ENCODE peak calls at places on chromosomes 11 and 22, in six cellular contexts. One of them, this sample, is unnamed.

GRCh38 chr22:35434061-35434750 is 34.3 kb downstream of the MCM5 start:
- DNase-seq in HepG2: no peak
- DNase-seq in K562: peak; percentile 39
- DNase-seq in GM12878: no peak
- DNase-seq in A549: no peak
- DNase-seq in HEK293T: no peak
- DNase-seq in this sample: no peak

GRCh38 chr11:118002010-118002540 is 15.9 kb downstream of the IL10RA start:
- DNase-seq in HepG2: no peak
- DNase-seq in K562: peak; percentile 57
- DNase-seq in HEK293T: no peak
- DNase-seq in GM12878: no peak
- DNase-seq in A549: no peak
- DNase-seq in this sample: no peak

GRCh38 chr11:46290598-46291309 is 13.3 kb downstream of the CREB3L1 start:
- DNase-seq in HEK293T: peak; percentile 37
- DNase-seq in K562: peak; percentile 91
- DNase-seq in A549: peak; percentile 56
- DNase-seq in GM12878: no peak
- DNase-seq in HepG2: no peak
- DNase-seq in this sample: peak; percentile 98

GRCh38 chr11:75920886-75921285 is 105.9 kb downstream of the UVRAG start:
- DNase-seq in A549: no peak
- DNase-seq in GM12878: no peak
- DNase-seq in HepG2: no peak
- DNase-seq in K562: no peak
- DNase-seq in HEK293T: no peak
- DNase-seq in this sample: no peak

GRCh38 chr11:44766112-44766971 is 39.6 kb downstream of the TSPAN18 start:
- DNase-seq in GM12878: no peak
- DNase-seq in K562: no peak
- DNase-seq in HEK293T: peak; percentile 21
- DNase-seq in HepG2: no peak
- DNase-seq in A549: no peak
- DNase-seq in this sample: peak; percentile 93

GRCh38 chr11:123231263-123231662 is 36.2 kb upstream of the CLMP start:
- DNase-seq in HEK293T: no peak
- DNase-seq in K562: no peak
- DNase-seq in GM12878: no peak
- DNase-seq in HepG2: peak; percentile 28
- DNase-seq in A549: peak; percentile 72
- DNase-seq in this sample: peak; percentile 86

GRCh38 chr11:134758342-134758931 is 346.4 kb upstream of the B3GAT1 start:
- DNase-seq in K562: no peak
- DNase-seq in HEK293T: no peak
- DNase-seq in HepG2: no peak
- DNase-seq in A549: no peak
- DNase-seq in GM12878: no peak
- DNase-seq in this sample: no peak

GRCh38 chr11:123054301-123055065 is 7.5 kb downstream of the HSPA8 start:
- DNase-seq in HepG2: peak; percentile 70
- DNase-seq in GM12878: no peak
- DNase-seq in HEK293T: peak; percentile 71
- DNase-seq in K562: peak; percentile 57
- DNase-seq in A549: peak; percentile 70
- DNase-seq in this sample: peak; percentile 73

GRCh38 chr22:27480487-27480886 is 321.1 kb downstream of the MN1 start:
- DNase-seq in HEK293T: no peak
- DNase-seq in A549: no peak
- DNase-seq in HepG2: peak; percentile 74
- DNase-seq in GM12878: no peak
- DNase-seq in K562: no peak
- DNase-seq in this sample: no peak

GRCh38 chr11:119754199-119754598 is 25.2 kb upstream of the NECTIN1 start:
- DNase-seq in HepG2: no peak
- DNase-seq in HEK293T: no peak
- DNase-seq in A549: no peak
- DNase-seq in GM12878: no peak
- DNase-seq in K562: no peak
- DNase-seq in this sample: no peak

GRCh38 chr11:120205596-120206161 is 5.2 kb upstream of the OAF start:
- DNase-seq in A549: peak; percentile 10
- DNase-seq in K562: no peak
- DNase-seq in HepG2: no peak
- DNase-seq in GM12878: no peak
- DNase-seq in HEK293T: no peak
- DNase-seq in this sample: peak; percentile 86

GRCh38 chr11:61157743-61158142 is 3.5 kb downstream of the VPS37C start:
- DNase-seq in A549: no peak
- DNase-seq in HepG2: no peak
- DNase-seq in HEK293T: no peak
- DNase-seq in GM12878: no peak
- DNase-seq in K562: no peak
- DNase-seq in this sample: no peak

GRCh38 chr11:129750343-129751292 is 65.0 kb upstream of the TMEM45B start:
- DNase-seq in K562: peak; percentile 77
- DNase-seq in GM12878: no peak
- DNase-seq in HEK293T: peak; percentile 74
- DNase-seq in HepG2: peak; percentile 56
- DNase-seq in A549: peak; percentile 79
- DNase-seq in this sample: peak; percentile 67

GRCh38 chr11:28529540-28530410 is 421.6 kb downstream of the METTL15 start:
- DNase-seq in GM12878: no peak
- DNase-seq in K562: peak; percentile 12
- DNase-seq in HEK293T: peak; percentile 12
- DNase-seq in A549: peak; percentile 40
- DNase-seq in HepG2: peak; percentile 50
- DNase-seq in this sample: peak; percentile 82

GRCh38 chr11:61028135-61028729 is 56.8 kb downstream of the CD6 start:
- DNase-seq in HEK293T: no peak
- DNase-seq in HepG2: no peak
- DNase-seq in GM12878: peak; percentile 76
- DNase-seq in A549: no peak
- DNase-seq in K562: no peak
- DNase-seq in this sample: no peak

GRCh38 chr11:16469968-16470367 is 113.6 kb upstream of the SOX6 start:
- DNase-seq in K562: no peak
- DNase-seq in A549: no peak
- DNase-seq in GM12878: no peak
- DNase-seq in HepG2: no peak
- DNase-seq in HEK293T: no peak
- DNase-seq in this sample: no peak

GRCh38 chr22:29325356-29325755 is 9.9 kb upstream of the RASL10A start:
- DNase-seq in A549: no peak
- DNase-seq in HepG2: no peak
- DNase-seq in GM12878: no peak
- DNase-seq in HEK293T: no peak
- DNase-seq in K562: no peak
- DNase-seq in this sample: no peak

GRCh38 chr11:104999716-105000115 is 23.3 kb downstream of the CASP5 start:
- DNase-seq in HEK293T: no peak
- DNase-seq in A549: no peak
- DNase-seq in GM12878: no peak
- DNase-seq in K562: no peak
- DNase-seq in HepG2: no peak
- DNase-seq in this sample: peak; percentile 3

GRCh38 chr22:49303061-49303735 is 524.5 kb downstream of the BRD1 start:
- DNase-seq in A549: no peak
- DNase-seq in GM12878: no peak
- DNase-seq in HepG2: no peak
- DNase-seq in K562: no peak
- DNase-seq in HEK293T: no peak
- DNase-seq in this sample: no peak

GRCh38 chr22:37665487-37665886 is 7.0 kb downstream of the PDXP start:
- DNase-seq in HEK293T: no peak
- DNase-seq in K562: no peak
- DNase-seq in GM12878: no peak
- DNase-seq in A549: no peak
- DNase-seq in HepG2: no peak
- DNase-seq in this sample: no peak

GRCh38 chr22:29331213-29331612 is 15.7 kb upstream of the RASL10A start:
- DNase-seq in A549: no peak
- DNase-seq in HepG2: no peak
- DNase-seq in K562: no peak
- DNase-seq in HEK293T: no peak
- DNase-seq in GM12878: no peak
- DNase-seq in this sample: no peak

GRCh38 chr11:2641623-2642022 is 58.2 kb downstream of the KCNQ1OT1 start:
- DNase-seq in HepG2: no peak
- DNase-seq in GM12878: no peak
- DNase-seq in A549: no peak
- DNase-seq in HEK293T: no peak
- DNase-seq in K562: no peak
- DNase-seq in this sample: no peak

GRCh38 chr11:119218141-119218878 is 12.2 kb downstream of the CBL start:
- DNase-seq in A549: peak; percentile 70
- DNase-seq in HepG2: no peak
- DNase-seq in GM12878: no peak
- DNase-seq in HEK293T: no peak
- DNase-seq in K562: no peak
- DNase-seq in this sample: peak; percentile 99

GRCh38 chr11:119759324-119759723 is 30.3 kb upstream of the NECTIN1 start:
- DNase-seq in HEK293T: no peak
- DNase-seq in HepG2: no peak
- DNase-seq in K562: peak; percentile 62
- DNase-seq in A549: no peak
- DNase-seq in GM12878: no peak
- DNase-seq in this sample: peak; percentile 6

DNA sequence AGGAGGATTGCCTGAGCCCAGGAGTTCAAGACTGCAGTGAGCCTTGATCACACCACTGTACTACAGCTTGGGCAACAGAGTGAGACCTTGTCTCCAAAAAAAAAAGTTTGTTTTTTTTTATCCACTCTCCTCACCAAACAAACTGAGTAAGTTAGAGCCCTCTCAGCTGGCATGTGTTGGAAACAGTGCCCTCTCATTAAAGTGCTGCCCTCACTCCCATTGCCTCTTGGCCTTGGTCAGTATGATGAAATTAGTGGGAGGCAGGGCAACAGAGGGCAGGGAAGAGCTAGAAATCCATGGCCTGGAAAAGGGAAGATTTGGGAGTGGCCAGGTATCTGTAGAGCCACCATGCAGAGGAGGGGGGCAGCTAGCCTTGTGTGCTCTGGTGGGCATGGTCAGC is 28.4 kb downstream of the PIK3IP1 start:
- DNase-seq in HEK293T: no peak
- DNase-seq in A549: no peak
- DNase-seq in K562: no peak
- DNase-seq in HepG2: no peak
- DNase-seq in GM12878: no peak
- DNase-seq in this sample: no peak
- TF ChIP-seq BHLHE40 in HEK293T: no peak
- TF ChIP-seq BHLHE40 in A549: no peak
- TF ChIP-seq BHLHE40 in K562: no peak
- TF ChIP-seq BHLHE40 in HepG2: no peak
- TF ChIP-seq BHLHE40 in GM12878: no peak
- TF ChIP-seq BHLHE40 in this sample: no peak

GRCh38 chr22:22977479-22978200 is 90.0 kb downstream of the IGLL5 start:
- DNase-seq in A549: no peak
- DNase-seq in HepG2: no peak
- DNase-seq in K562: no peak
- DNase-seq in GM12878: no peak
- DNase-seq in HEK293T: no peak
- DNase-seq in this sample: no peak
- TF ChIP-seq BHLHE40 in A549: no peak
- TF ChIP-seq BHLHE40 in HepG2: no peak
- TF ChIP-seq BHLHE40 in K562: no peak
- TF ChIP-seq BHLHE40 in GM12878: no peak
- TF ChIP-seq BHLHE40 in HEK293T: no peak
- TF ChIP-seq BHLHE40 in this sample: no peak

GRCh38 chr11:9740202-9740881 is 76.5 kb downstream of the SWAP70 start:
- DNase-seq in GM12878: no peak
- DNase-seq in A549: peak; percentile 78
- DNase-seq in K562: no peak
- DNase-seq in HepG2: no peak
- DNase-seq in HEK293T: no peak
- DNase-seq in this sample: no peak
- TF ChIP-seq BHLHE40 in GM12878: no peak
- TF ChIP-seq BHLHE40 in A549: no peak
- TF ChIP-seq BHLHE40 in K562: no peak
- TF ChIP-seq BHLHE40 in HepG2: no peak
- TF ChIP-seq BHLHE40 in HEK293T: no peak
- TF ChIP-seq BHLHE40 in this sample: no peak

DNA sequence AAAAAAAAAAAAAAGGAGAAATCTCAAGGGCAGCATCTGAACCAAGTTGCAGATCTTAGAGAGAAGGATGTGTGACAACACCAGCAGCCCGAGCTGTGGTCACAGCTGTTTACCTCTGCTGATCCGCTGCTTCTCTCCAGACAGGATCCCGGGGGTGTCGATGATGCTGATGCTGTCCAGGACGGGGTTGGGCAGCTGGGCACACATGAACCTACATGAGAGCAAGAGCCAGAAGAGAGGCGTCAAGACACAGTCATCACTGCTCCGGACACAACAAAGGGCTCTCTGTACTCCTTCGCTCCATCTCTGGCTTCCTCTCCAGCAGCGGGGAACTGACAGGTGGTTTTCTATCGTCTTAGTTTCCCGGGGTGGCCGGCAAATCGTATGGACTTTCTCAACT is 4.1 kb downstream of the EHD1 start:
- DNase-seq in K562: no peak
- DNase-seq in HepG2: no peak
- DNase-seq in HEK293T: no peak
- DNase-seq in GM12878: no peak
- DNase-seq in A549: no peak
- DNase-seq in this sample: peak; percentile 47
- TF ChIP-seq BHLHE40 in K562: no peak
- TF ChIP-seq BHLHE40 in HepG2: no peak
- TF ChIP-seq BHLHE40 in HEK293T: no peak
- TF ChIP-seq BHLHE40 in GM12878: no peak
- TF ChIP-seq BHLHE40 in A549: no peak
- TF ChIP-seq BHLHE40 in this sample: no peak